ENCODE peak calls at places on chromosomes 6 and 20, in six cellular contexts. D is left cardiac atrium; L is endothelial cell; R is effector CD4-positive, alpha-beta T cell; P is fibroblast of the conjunctiva; B is activated CD4-positive, alpha-beta T cell treated with anti-CD3 and anti-CD28 coated beads, Interleukin-2, amount 10 ng/mL, durations not matched to agents 24 days and 14 days. O is an unnamed sample.

GRCh38 chr6:118743744-118744143 is 92.4 kb upstream of the CEP85L start:
- DNase-seq in D (no peak), L (no peak), R (no peak), P (no peak), B (no peak), O (no peak)

GRCh38 chr6:4658486-4658885 is 117.7 kb upstream of the CDYL start:
- DNase-seq in D (no peak), L (no peak), R (no peak), P (no peak), B (no peak), O (no peak)

GRCh38 chr6:42043787-42044475 is 6.4 kb upstream of the TAF8 start:
- DNase-seq in D (peak; percentile 85), L (peak; percentile 93), R (peak; percentile 95), P (peak; percentile 75), B (peak; percentile 98), O (peak; percentile 81)

GRCh38 chr20:10861619-10862018 is 187.8 kb upstream of the JAG1 start:
- DNase-seq in D (no peak), L (no peak), R (no peak), P (no peak), B (no peak), O (peak; percentile 70)

GRCh38 chr6:133645000-133645619 is 243.8 kb upstream of the TCF21 start:
- DNase-seq in D (no peak), L (no peak), R (no peak), P (no peak), B (no peak), O (no peak)

GRCh38 chr6:144922120-144922722 is 637.1 kb downstream of the UTRN start:
- DNase-seq in D (peak; percentile 20), L (no peak), R (no peak), P (peak; percentile 51), B (no peak), O (no peak)

GRCh38 chr6:89818977-89819335 is 638 bp downstream of the MDN1 start:
- DNase-seq in D (no peak), L (no peak), R (no peak), P (no peak), B (no peak), O (peak; percentile 50)

GRCh38 chr20:64053841-64054661 is 4.6 kb upstream of the SOX18 start:
- DNase-seq in D (peak; percentile 88), L (peak; percentile 71), R (no peak), P (peak; percentile 20), B (no peak), O (no peak)

GRCh38 chr6:26501482-26501986 is 1.4 kb downstream of the BTN1A1 start:
- DNase-seq in D (peak; percentile 43), L (peak; percentile 30), R (peak; percentile 11), P (no peak), B (peak; percentile 80), O (no peak)

GRCh38 chr6:4370066-4370465 is 234.7 kb upstream of the ECI2 start:
- DNase-seq in D (no peak), L (no peak), R (no peak), P (peak; percentile 72), B (no peak), O (peak; percentile 25)

GRCh38 chr6:122648726-122649125 is 38.5 kb downstream of the PKIB start:
- DNase-seq in D (no peak), L (no peak), R (no peak), P (no peak), B (no peak), O (no peak)

GRCh38 chr6:104700371-104701185 is 159.1 kb downstream of the HACE1 start:
- DNase-seq in D (no peak), L (no peak), R (no peak), P (no peak), B (no peak), O (no peak)

GRCh38 chr6:30752164-30752927 is 8.0 kb upstream of the IER3 start:
- DNase-seq in D (peak; percentile 97), L (no peak), R (no peak), P (peak; percentile 99), B (no peak), O (peak; percentile 99)

GRCh38 chr6:10478187-10479040 is 42.7 kb upstream of the GCNT2 start:
- DNase-seq in D (no peak), L (peak; percentile 33), R (no peak), P (peak; percentile 24), B (peak; percentile 72), O (peak; percentile 39)

GRCh38 chr6:11650711-11651110 is 113.2 kb downstream of the TMEM170B start:
- DNase-seq in D (no peak), L (no peak), R (no peak), P (no peak), B (no peak), O (no peak)

GRCh38 chr6:34465551-34466241 is at the start of gene PACSIN1:
- DNase-seq in D (no peak), L (peak; percentile 21), R (no peak), P (no peak), B (peak; percentile 69), O (no peak)

GRCh38 chr6:169321546-169321945 is 67.9 kb upstream of the THBS2 start:
- DNase-seq in D (no peak), L (no peak), R (no peak), P (no peak), B (peak; percentile 37), O (no peak)

GRCh38 chr6:43733471-43734293 is 36.3 kb upstream of the VEGFA start:
- DNase-seq in D (no peak), L (no peak), R (no peak), P (no peak), B (peak; percentile 73), O (no peak)

GRCh38 chr6:111658445-111659154 is 52.9 kb upstream of the TRAF3IP2 start:
- DNase-seq in D (no peak), L (no peak), R (no peak), P (no peak), B (no peak), O (no peak)

GRCh38 chr20:14518648-14519047 is 181.2 kb upstream of the FLRT3 start:
- DNase-seq in D (no peak), L (no peak), R (no peak), P (no peak), B (no peak), O (no peak)

GRCh38 chr6:137233561-137234504 is 14.6 kb upstream of the IFNGR1 start:
- DNase-seq in D (peak; percentile 49), L (no peak), R (no peak), P (peak; percentile 78), B (no peak), O (peak; percentile 91)

GRCh38 chr20:36491901-36492617 is 49.3 kb upstream of the MYL9 start:
- DNase-seq in D (no peak), L (peak; percentile 28), R (peak; percentile 40), P (no peak), B (peak; percentile 88), O (no peak)

GRCh38 chr6:150641398-150642139 is 41.9 kb downstream of the PLEKHG1 start:
- DNase-seq in D (no peak), L (no peak), R (no peak), P (no peak), B (no peak), O (no peak)

GRCh38 chr20:6157345-6157744 is 34.5 kb upstream of the FERMT1 start:
- DNase-seq in D (no peak), L (no peak), R (no peak), P (no peak), B (no peak), O (no peak)

GRCh38 chr6:33627876-33628275 is 6.8 kb downstream of the ITPR3 start:
- DNase-seq in D (no peak), L (no peak), R (no peak), P (no peak), B (no peak), O (no peak)

GRCh38 chr6:11364971-11365397 is 132.5 kb upstream of the NEDD9 start:
- DNase-seq in D (no peak), L (no peak), R (no peak), P (no peak), B (no peak), O (no peak)

GRCh38 chr6:145721144-145721543 is 14.2 kb downstream of the EPM2A start:
- DNase-seq in D (no peak), L (no peak), R (no peak), P (no peak), B (no peak), O (no peak)